ENCODE peak calls at places on chromosomes 5 and 9, in six cellular contexts. W is ovary, J is keratinocyte, E is upper lobe of right lung, U is heart left ventricle, B is RWPE1. L is an unnamed sample.

GRCh38 chr9:34958411-34958982 is 412 bp downstream of the PHF24 start:
- DNase-seq in W (no peak), J (no peak), E (no peak), U (no peak), B (no peak), L (no peak)

GRCh38 chr5:159911349-159911748 is 4.9 kb upstream of the ADRA1B start:
- DNase-seq in W (no peak), J (no peak), E (no peak), U (no peak), B (no peak), L (no peak)

GRCh38 chr9:99050292-99050911 is 54.5 kb upstream of the TGFBR1 start:
- DNase-seq in W (no peak), J (no peak), E (no peak), U (no peak), B (no peak), L (no peak)

GRCh38 chr5:55303238-55303690 is 4.2 kb downstream of the DHX29 start:
- DNase-seq in W (peak; percentile 15), J (peak; percentile 26), E (no peak), U (no peak), B (peak; percentile 87), L (no peak)

GRCh38 chr9:726005-726404 is 115.5 kb upstream of the DMRT1 start:
- DNase-seq in W (no peak), J (no peak), E (no peak), U (no peak), B (no peak), L (no peak)

GRCh38 chr9:6549106-6549505 is 96.4 kb downstream of the GLDC start:
- DNase-seq in W (no peak), J (no peak), E (no peak), U (no peak), B (no peak), L (no peak)

GRCh38 chr5:102638316-102638715 is 116.8 kb upstream of the PAM start:
- DNase-seq in W (no peak), J (no peak), E (no peak), U (no peak), B (no peak), L (no peak)

GRCh38 chr5:168401880-168402279 is 84.4 kb upstream of the RARS1 start:
- DNase-seq in W (no peak), J (no peak), E (no peak), U (no peak), B (peak; percentile 36), L (no peak)

GRCh38 chr5:141715340-141715905 is 33.4 kb upstream of the ARAP3 start:
- DNase-seq in W (no peak), J (no peak), E (no peak), U (no peak), B (no peak), L (no peak)

GRCh38 chr9:135702002-135702721 is at the start of gene KCNT1:
- DNase-seq in W (peak; percentile 63), J (peak; percentile 4), E (peak; percentile 73), U (peak; percentile 31), B (peak; percentile 92), L (peak; percentile 24)

GRCh38 chr5:85656050-85656449 is 961.7 kb upstream of the COX7C start:
- DNase-seq in W (no peak), J (no peak), E (no peak), U (no peak), B (no peak), L (no peak)

GRCh38 chr9:13478235-13478634 is 198.7 kb upstream of the MPDZ start:
- DNase-seq in W (no peak), J (no peak), E (no peak), U (no peak), B (no peak), L (no peak)

GRCh38 chr5:149240354-149240998 is 31.2 kb upstream of the AFAP1L1 start:
- DNase-seq in W (no peak), J (no peak), E (peak; percentile 68), U (peak; percentile 34), B (no peak), L (no peak)

GRCh38 chr9:69806642-69807041 is 14.0 kb upstream of the CFAP95 start:
- DNase-seq in W (no peak), J (no peak), E (no peak), U (no peak), B (no peak), L (no peak)

GRCh38 chr5:159161361-159162214 is 47.8 kb downstream of the RNF145 start:
- DNase-seq in W (no peak), J (no peak), E (no peak), U (no peak), B (no peak), L (no peak)

GRCh38 chr5:66909364-66909763 is 287.2 kb downstream of the CD180 start:
- DNase-seq in W (no peak), J (no peak), E (no peak), U (no peak), B (no peak), L (no peak)

GRCh38 chr5:44808435-44809214 is at the start of gene MRPS30:
- DNase-seq in W (peak; percentile 89), J (peak; percentile 93), E (peak; percentile 91), U (peak; percentile 95), B (peak; percentile 97), L (peak; percentile 96)

GRCh38 chr5:159936686-159937329 is 20.5 kb downstream of the ADRA1B start:
- DNase-seq in W (peak; percentile 41), J (peak; percentile 56), E (no peak), U (no peak), B (peak; percentile 81), L (no peak)

GRCh38 chr5:94751456-94751855 is 133.0 kb downstream of the SLF1 start:
- DNase-seq in W (no peak), J (no peak), E (no peak), U (no peak), B (no peak), L (no peak)

GRCh38 chr9:81560851-81561732 is 128.3 kb downstream of the TLE1 start:
- DNase-seq in W (no peak), J (no peak), E (no peak), U (no peak), B (no peak), L (no peak)

GRCh38 chr9:21579209-21579608 is 97.1 kb upstream of the IFNE start:
- DNase-seq in W (no peak), J (no peak), E (no peak), U (no peak), B (no peak), L (no peak)

GRCh38 chr5:147635882-147636531 is 126.1 kb upstream of the DPYSL3 start:
- DNase-seq in W (no peak), J (no peak), E (no peak), U (no peak), B (no peak), L (peak; percentile 50)

GRCh38 chr9:99722852-99723251 is 98.8 kb upstream of the NR4A3 start:
- DNase-seq in W (no peak), J (no peak), E (no peak), U (no peak), B (no peak), L (no peak)

GRCh38 chr5:52988335-52989024 is 672 bp upstream of the ITGA2 start:
- DNase-seq in W (no peak), J (no peak), E (no peak), U (no peak), B (no peak), L (no peak)

DNA sequence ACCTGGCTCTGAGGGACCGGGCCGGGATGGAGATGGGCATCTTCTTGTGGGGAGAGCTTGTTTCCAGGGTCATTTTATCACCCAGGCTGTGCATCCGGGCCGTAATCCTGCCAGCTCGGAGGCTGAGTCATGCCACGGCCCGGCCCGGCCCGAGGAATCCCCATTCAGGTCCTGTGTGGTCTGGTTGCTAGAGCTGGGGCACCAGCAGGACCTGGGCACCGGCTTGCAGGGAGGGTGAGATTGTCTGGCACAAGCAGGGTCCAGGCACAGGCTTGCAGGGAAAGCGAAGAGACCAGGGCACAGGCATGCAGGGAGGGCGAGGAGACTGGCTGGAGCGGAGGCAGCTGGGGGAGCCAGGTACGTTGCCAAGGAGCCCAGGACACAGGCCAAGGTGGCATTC is 106.8 kb downstream of the RXRA start:
- DNase-seq in W (no peak), J (no peak), E (no peak), U (no peak), B (peak; percentile 86), L (no peak)
- H3K27ac ChIP-seq in W (peak overlapping the region; percentile 65), J (no peak overlapping the region), E (peak overlapping the region; percentile 26), U (no peak overlapping the region), B (peak overlapping the region; percentile 100), L (peak overlapping the region; percentile 79)

GRCh38 chr9:126449725-126450443 is 123.3 kb downstream of the MVB12B start:
- DNase-seq in W (no peak), J (no peak), E (no peak), U (no peak), B (no peak), L (no peak)
- H3K27ac ChIP-seq in W (no peak overlapping the region), J (no peak overlapping the region), E (no peak overlapping the region), U (no peak overlapping the region), B (no peak overlapping the region), L (no peak overlapping the region)

GRCh38 chr5:38854907-38855306 is 9.1 kb downstream of the OSMR start:
- DNase-seq in W (no peak), J (no peak), E (no peak), U (no peak), B (no peak), L (no peak)

GRCh38 chr5:38853753-38854470 is 8.1 kb downstream of the OSMR start:
- DNase-seq in W (no peak), J (no peak), E (no peak), U (no peak), B (peak; percentile 83), L (no peak)

GRCh38 chr5:38856660-38857059 is 10.8 kb downstream of the OSMR start:
- DNase-seq in W (no peak), J (no peak), E (no peak), U (no peak), B (no peak), L (no peak)

GRCh38 chr5:38858839-38859238 is 13.0 kb downstream of the OSMR start:
- DNase-seq in W (no peak), J (no peak), E (no peak), U (no peak), B (no peak), L (no peak)
- H3K27ac ChIP-seq in W (no peak overlapping the region), J (no peak overlapping the region), E (no peak overlapping the region), U (no peak overlapping the region), B (no peak overlapping the region), L (no peak overlapping the region)

GRCh38 chr9:114058688-114059046 is 19.4 kb downstream of the AMBP start:
- DNase-seq in W (no peak), J (no peak), E (peak; percentile 32), U (no peak), B (no peak), L (no peak)
- H3K27ac ChIP-seq in W (no peak overlapping the region), J (no peak overlapping the region), E (no peak overlapping the region), U (no peak overlapping the region), B (no peak overlapping the region), L (no peak overlapping the region)

GRCh38 chr9:126392662-126393383 is 66.2 kb downstream of the MVB12B start:
- DNase-seq in W (no peak), J (no peak), E (no peak), U (no peak), B (no peak), L (no peak)
- H3K27ac ChIP-seq in W (no peak overlapping the region), J (no peak overlapping the region), E (peak overlapping the region; percentile 75), U (peak overlapping the region; percentile 23), B (peak overlapping the region; percentile 1), L (peak overlapping the region; percentile 84)

GRCh38 chr5:135494196-135494595 is 41.6 kb downstream of the NEUROG1 start:
- DNase-seq in W (no peak), J (no peak), E (no peak), U (no peak), B (no peak), L (no peak)
- H3K27ac ChIP-seq in W (no peak overlapping the region), J (peak overlapping the region; percentile 70), E (no peak overlapping the region), U (no peak overlapping the region), B (peak overlapping the region; percentile 98), L (no peak overlapping the region)

L was measured in caudate nucleus.